ENCODE peak calls at places on chromosome 22, in ten cellular contexts. One of them, this sample, is unnamed.

GRCh38 chr22:41003041-41003440 is 51.9 kb downstream of the RBX1 start:
- DNase-seq in stimulated activated CD4-positive, alpha-beta T cell treated with anti-CD3 and anti-CD28 coated beads, Interleukin-4, amount 100 ng/mL, for 48 hours: no peak
- DNase-seq in hypothalamus: no peak
- DNase-seq in T-cell: no peak
- DNase-seq in right atrium auricular region: no peak
- DNase-seq in ELR: no peak
- DNase-seq in right cardiac atrium: no peak
- DNase-seq in fibroblast of lung: no peak
- DNase-seq in T1000: no peak
- DNase-seq in activated T-helper 1 cell treated with anti-CD3 and anti-CD28 coated beads, Interleukin-12 subunit alpha, Interleukin-12 subunit beta, Interleukin-2, Interleukin-4 antibody, amounts not matched to agents 30 ng/mL and 10 ng/mL and 1 ng/mL, durations not matched to agents 14 hours and 24 hours and 36 hours: no peak
- DNase-seq in this sample: no peak

GRCh38 chr22:27267145-27267544 is 534.4 kb downstream of the MN1 start:
- DNase-seq in stimulated activated CD4-positive, alpha-beta T cell treated with anti-CD3 and anti-CD28 coated beads, Interleukin-4, amount 100 ng/mL, for 48 hours: no peak
- DNase-seq in hypothalamus: no peak
- DNase-seq in T-cell: no peak
- DNase-seq in right atrium auricular region: no peak
- DNase-seq in ELR: no peak
- DNase-seq in right cardiac atrium: no peak
- DNase-seq in fibroblast of lung: peak
- DNase-seq in T1000: no peak
- DNase-seq in activated T-helper 1 cell treated with anti-CD3 and anti-CD28 coated beads, Interleukin-12 subunit alpha, Interleukin-12 subunit beta, Interleukin-2, Interleukin-4 antibody, amounts not matched to agents 30 ng/mL and 10 ng/mL and 1 ng/mL, durations not matched to agents 14 hours and 24 hours and 36 hours: no peak
- DNase-seq in this sample: no peak

GRCh38 chr22:40024201-40025061 is 29.7 kb downstream of the FAM83F start:
- DNase-seq in stimulated activated CD4-positive, alpha-beta T cell treated with anti-CD3 and anti-CD28 coated beads, Interleukin-4, amount 100 ng/mL, for 48 hours: peak
- DNase-seq in hypothalamus: peak
- DNase-seq in T-cell: peak
- DNase-seq in right atrium auricular region: no peak
- DNase-seq in ELR: peak
- DNase-seq in right cardiac atrium: peak
- DNase-seq in fibroblast of lung: peak
- DNase-seq in T1000: peak
- DNase-seq in activated T-helper 1 cell treated with anti-CD3 and anti-CD28 coated beads, Interleukin-12 subunit alpha, Interleukin-12 subunit beta, Interleukin-2, Interleukin-4 antibody, amounts not matched to agents 30 ng/mL and 10 ng/mL and 1 ng/mL, durations not matched to agents 14 hours and 24 hours and 36 hours: peak
- DNase-seq in this sample: peak

GRCh38 chr22:43976861-43977795 is 21.9 kb downstream of the SAMM50 start:
- DNase-seq in stimulated activated CD4-positive, alpha-beta T cell treated with anti-CD3 and anti-CD28 coated beads, Interleukin-4, amount 100 ng/mL, for 48 hours: no peak
- DNase-seq in hypothalamus: no peak
- DNase-seq in T-cell: no peak
- DNase-seq in right atrium auricular region: no peak
- DNase-seq in ELR: no peak
- DNase-seq in right cardiac atrium: no peak
- DNase-seq in fibroblast of lung: no peak
- DNase-seq in T1000: no peak
- DNase-seq in activated T-helper 1 cell treated with anti-CD3 and anti-CD28 coated beads, Interleukin-12 subunit alpha, Interleukin-12 subunit beta, Interleukin-2, Interleukin-4 antibody, amounts not matched to agents 30 ng/mL and 10 ng/mL and 1 ng/mL, durations not matched to agents 14 hours and 24 hours and 36 hours: no peak
- DNase-seq in this sample: no peak

GRCh38 chr22:31723699-31724098 is 26.2 kb downstream of the PRR14L start:
- DNase-seq in stimulated activated CD4-positive, alpha-beta T cell treated with anti-CD3 and anti-CD28 coated beads, Interleukin-4, amount 100 ng/mL, for 48 hours: no peak
- DNase-seq in hypothalamus: no peak
- DNase-seq in T-cell: no peak
- DNase-seq in right atrium auricular region: no peak
- DNase-seq in ELR: no peak
- DNase-seq in right cardiac atrium: no peak
- DNase-seq in fibroblast of lung: no peak
- DNase-seq in T1000: no peak
- DNase-seq in activated T-helper 1 cell treated with anti-CD3 and anti-CD28 coated beads, Interleukin-12 subunit alpha, Interleukin-12 subunit beta, Interleukin-2, Interleukin-4 antibody, amounts not matched to agents 30 ng/mL and 10 ng/mL and 1 ng/mL, durations not matched to agents 14 hours and 24 hours and 36 hours: no peak
- DNase-seq in this sample: no peak

GRCh38 chr22:26842103-26842502 is 184.7 kb downstream of the MIAT start:
- DNase-seq in stimulated activated CD4-positive, alpha-beta T cell treated with anti-CD3 and anti-CD28 coated beads, Interleukin-4, amount 100 ng/mL, for 48 hours: no peak
- DNase-seq in hypothalamus: no peak
- DNase-seq in T-cell: no peak
- DNase-seq in right atrium auricular region: no peak
- DNase-seq in ELR: no peak
- DNase-seq in right cardiac atrium: no peak
- DNase-seq in fibroblast of lung: no peak
- DNase-seq in T1000: no peak
- DNase-seq in activated T-helper 1 cell treated with anti-CD3 and anti-CD28 coated beads, Interleukin-12 subunit alpha, Interleukin-12 subunit beta, Interleukin-2, Interleukin-4 antibody, amounts not matched to agents 30 ng/mL and 10 ng/mL and 1 ng/mL, durations not matched to agents 14 hours and 24 hours and 36 hours: no peak
- DNase-seq in this sample: no peak

GRCh38 chr22:48396785-48397530 is 1430.7 kb downstream of the BRD1 start:
- DNase-seq in stimulated activated CD4-positive, alpha-beta T cell treated with anti-CD3 and anti-CD28 coated beads, Interleukin-4, amount 100 ng/mL, for 48 hours: no peak
- DNase-seq in hypothalamus: no peak
- DNase-seq in T-cell: no peak
- DNase-seq in right atrium auricular region: peak
- DNase-seq in ELR: no peak
- DNase-seq in right cardiac atrium: no peak
- DNase-seq in fibroblast of lung: no peak
- DNase-seq in T1000: no peak
- DNase-seq in activated T-helper 1 cell treated with anti-CD3 and anti-CD28 coated beads, Interleukin-12 subunit alpha, Interleukin-12 subunit beta, Interleukin-2, Interleukin-4 antibody, amounts not matched to agents 30 ng/mL and 10 ng/mL and 1 ng/mL, durations not matched to agents 14 hours and 24 hours and 36 hours: no peak
- DNase-seq in this sample: no peak

GRCh38 chr22:29987143-29987542 is 93.1 kb upstream of the HORMAD2 start:
- DNase-seq in stimulated activated CD4-positive, alpha-beta T cell treated with anti-CD3 and anti-CD28 coated beads, Interleukin-4, amount 100 ng/mL, for 48 hours: no peak
- DNase-seq in hypothalamus: peak
- DNase-seq in T-cell: no peak
- DNase-seq in right atrium auricular region: no peak
- DNase-seq in ELR: no peak
- DNase-seq in right cardiac atrium: no peak
- DNase-seq in fibroblast of lung: no peak
- DNase-seq in T1000: no peak
- DNase-seq in activated T-helper 1 cell treated with anti-CD3 and anti-CD28 coated beads, Interleukin-12 subunit alpha, Interleukin-12 subunit beta, Interleukin-2, Interleukin-4 antibody, amounts not matched to agents 30 ng/mL and 10 ng/mL and 1 ng/mL, durations not matched to agents 14 hours and 24 hours and 36 hours: no peak
- DNase-seq in this sample: no peak

GRCh38 chr22:31556627-31557203 is 60.4 kb downstream of the SFI1 start:
- DNase-seq in stimulated activated CD4-positive, alpha-beta T cell treated with anti-CD3 and anti-CD28 coated beads, Interleukin-4, amount 100 ng/mL, for 48 hours: no peak
- DNase-seq in hypothalamus: no peak
- DNase-seq in T-cell: no peak
- DNase-seq in right atrium auricular region: no peak
- DNase-seq in ELR: peak
- DNase-seq in right cardiac atrium: no peak
- DNase-seq in fibroblast of lung: peak
- DNase-seq in T1000: no peak
- DNase-seq in activated T-helper 1 cell treated with anti-CD3 and anti-CD28 coated beads, Interleukin-12 subunit alpha, Interleukin-12 subunit beta, Interleukin-2, Interleukin-4 antibody, amounts not matched to agents 30 ng/mL and 10 ng/mL and 1 ng/mL, durations not matched to agents 14 hours and 24 hours and 36 hours: no peak
- DNase-seq in this sample: no peak

GRCh38 chr22:48580481-48580970 is 1247.1 kb downstream of the BRD1 start:
- DNase-seq in stimulated activated CD4-positive, alpha-beta T cell treated with anti-CD3 and anti-CD28 coated beads, Interleukin-4, amount 100 ng/mL, for 48 hours: no peak
- DNase-seq in hypothalamus: no peak
- DNase-seq in T-cell: no peak
- DNase-seq in right atrium auricular region: no peak
- DNase-seq in ELR: no peak
- DNase-seq in right cardiac atrium: peak
- DNase-seq in fibroblast of lung: no peak
- DNase-seq in T1000: no peak
- DNase-seq in activated T-helper 1 cell treated with anti-CD3 and anti-CD28 coated beads, Interleukin-12 subunit alpha, Interleukin-12 subunit beta, Interleukin-2, Interleukin-4 antibody, amounts not matched to agents 30 ng/mL and 10 ng/mL and 1 ng/mL, durations not matched to agents 14 hours and 24 hours and 36 hours: no peak
- DNase-seq in this sample: no peak

GRCh38 chr22:45321827-45322226 is 12.1 kb downstream of the FAM118A start:
- DNase-seq in stimulated activated CD4-positive, alpha-beta T cell treated with anti-CD3 and anti-CD28 coated beads, Interleukin-4, amount 100 ng/mL, for 48 hours: no peak
- DNase-seq in hypothalamus: no peak
- DNase-seq in T-cell: no peak
- DNase-seq in right atrium auricular region: no peak
- DNase-seq in ELR: no peak
- DNase-seq in right cardiac atrium: no peak
- DNase-seq in fibroblast of lung: no peak
- DNase-seq in T1000: no peak
- DNase-seq in activated T-helper 1 cell treated with anti-CD3 and anti-CD28 coated beads, Interleukin-12 subunit alpha, Interleukin-12 subunit beta, Interleukin-2, Interleukin-4 antibody, amounts not matched to agents 30 ng/mL and 10 ng/mL and 1 ng/mL, durations not matched to agents 14 hours and 24 hours and 36 hours: no peak
- DNase-seq in this sample: no peak

This sample was measured in left cardiac atrium.